ENCODE peak calls at places on chromosomes 12 and 14, in six cellular contexts. One of them, this sample, is unnamed.

GRCh38 chr12:77893918-77894317 is 63.2 kb downstream of the NAV3 start:
- DNase-seq in K562: no peak
- DNase-seq in CD8-positive, alpha-beta T cell: no peak
- DNase-seq in fibroblast of the aortic adventitia: peak; percentile 49
- DNase-seq in coronary artery: no peak
- DNase-seq in kidney epithelial cell: no peak
- DNase-seq in this sample: no peak

GRCh38 chr14:21347201-21347600 is 36.6 kb downstream of the SUPT16H start:
- DNase-seq in kidney epithelial cell: no peak
- DNase-seq in fibroblast of the aortic adventitia: peak; percentile 18
- DNase-seq in coronary artery: no peak
- DNase-seq in K562: no peak
- DNase-seq in CD8-positive, alpha-beta T cell: no peak
- DNase-seq in this sample: no peak

GRCh38 chr14:73824116-73824515 is 27.5 kb upstream of the PTGR2 start:
- DNase-seq in fibroblast of the aortic adventitia: no peak
- DNase-seq in CD8-positive, alpha-beta T cell: no peak
- DNase-seq in kidney epithelial cell: no peak
- DNase-seq in K562: no peak
- DNase-seq in coronary artery: no peak
- DNase-seq in this sample: no peak

GRCh38 chr12:48788852-48789775 is at the start of gene ADCY6:
- DNase-seq in fibroblast of the aortic adventitia: peak; percentile 60
- DNase-seq in coronary artery: peak; percentile 88
- DNase-seq in K562: peak; percentile 56
- DNase-seq in CD8-positive, alpha-beta T cell: no peak
- DNase-seq in kidney epithelial cell: no peak
- DNase-seq in this sample: peak; percentile 18

GRCh38 chr14:37447883-37448391 is 147.1 kb downstream of the FOXA1 start:
- DNase-seq in CD8-positive, alpha-beta T cell: no peak
- DNase-seq in K562: no peak
- DNase-seq in kidney epithelial cell: no peak
- DNase-seq in fibroblast of the aortic adventitia: no peak
- DNase-seq in coronary artery: no peak
- DNase-seq in this sample: no peak

GRCh38 chr12:56778756-56779155 is 15.6 kb downstream of the HSD17B6 start:
- DNase-seq in kidney epithelial cell: no peak
- DNase-seq in CD8-positive, alpha-beta T cell: no peak
- DNase-seq in fibroblast of the aortic adventitia: no peak
- DNase-seq in K562: no peak
- DNase-seq in coronary artery: no peak
- DNase-seq in this sample: no peak

GRCh38 chr12:67415473-67415872 is 146.3 kb downstream of the CAND1 start:
- DNase-seq in CD8-positive, alpha-beta T cell: no peak
- DNase-seq in K562: no peak
- DNase-seq in kidney epithelial cell: no peak
- DNase-seq in fibroblast of the aortic adventitia: peak; percentile 71
- DNase-seq in coronary artery: no peak
- DNase-seq in this sample: no peak

GRCh38 chr12:76942276-76942675 is 63.5 kb upstream of the CSRP2 start:
- DNase-seq in kidney epithelial cell: peak; percentile 28
- DNase-seq in coronary artery: no peak
- DNase-seq in K562: no peak
- DNase-seq in CD8-positive, alpha-beta T cell: no peak
- DNase-seq in fibroblast of the aortic adventitia: peak; percentile 22
- DNase-seq in this sample: no peak

GRCh38 chr12:93788853-93789252 is 111.7 kb downstream of the CRADD start:
- DNase-seq in fibroblast of the aortic adventitia: no peak
- DNase-seq in CD8-positive, alpha-beta T cell: no peak
- DNase-seq in coronary artery: no peak
- DNase-seq in kidney epithelial cell: no peak
- DNase-seq in K562: no peak
- DNase-seq in this sample: no peak

GRCh38 chr12:131787143-131787660 is 41.0 kb upstream of the MMP17 start:
- DNase-seq in coronary artery: no peak
- DNase-seq in kidney epithelial cell: no peak
- DNase-seq in fibroblast of the aortic adventitia: no peak
- DNase-seq in K562: no peak
- DNase-seq in CD8-positive, alpha-beta T cell: no peak
- DNase-seq in this sample: no peak

GRCh38 chr12:130179621-130180020 is 17.4 kb downstream of the FZD10 start:
- DNase-seq in K562: no peak
- DNase-seq in kidney epithelial cell: no peak
- DNase-seq in fibroblast of the aortic adventitia: no peak
- DNase-seq in coronary artery: no peak
- DNase-seq in CD8-positive, alpha-beta T cell: no peak
- DNase-seq in this sample: no peak

GRCh38 chr14:103836976-103837725 is 10.2 kb downstream of the PPP1R13B start:
- DNase-seq in kidney epithelial cell: no peak
- DNase-seq in fibroblast of the aortic adventitia: no peak
- DNase-seq in K562: no peak
- DNase-seq in coronary artery: no peak
- DNase-seq in CD8-positive, alpha-beta T cell: no peak
- DNase-seq in this sample: no peak

GRCh38 chr12:4117386-4118016 is 156.1 kb upstream of the CCND2 start:
- DNase-seq in kidney epithelial cell: no peak
- DNase-seq in fibroblast of the aortic adventitia: no peak
- DNase-seq in coronary artery: peak; percentile 35
- DNase-seq in CD8-positive, alpha-beta T cell: no peak
- DNase-seq in K562: no peak
- DNase-seq in this sample: no peak

GRCh38 chr14:91135039-91135438 is 21.2 kb downstream of the DGLUCY start:
- DNase-seq in K562: no peak
- DNase-seq in fibroblast of the aortic adventitia: no peak
- DNase-seq in coronary artery: no peak
- DNase-seq in CD8-positive, alpha-beta T cell: no peak
- DNase-seq in kidney epithelial cell: no peak
- DNase-seq in this sample: no peak

GRCh38 chr14:77327111-77327510 is 6.3 kb downstream of the GSTZ1 start:
- DNase-seq in CD8-positive, alpha-beta T cell: no peak
- DNase-seq in fibroblast of the aortic adventitia: no peak
- DNase-seq in coronary artery: no peak
- DNase-seq in kidney epithelial cell: no peak
- DNase-seq in K562: no peak
- DNase-seq in this sample: no peak

GRCh38 chr12:52585951-52586350 is 12.3 kb upstream of the KRT74 start:
- DNase-seq in fibroblast of the aortic adventitia: no peak
- DNase-seq in kidney epithelial cell: no peak
- DNase-seq in CD8-positive, alpha-beta T cell: peak; percentile 72
- DNase-seq in coronary artery: peak; percentile 47
- DNase-seq in K562: no peak
- DNase-seq in this sample: no peak

GRCh38 chr12:121926874-121927706 is 8.7 kb downstream of the CFAP251 start:
- DNase-seq in coronary artery: no peak
- DNase-seq in CD8-positive, alpha-beta T cell: no peak
- DNase-seq in fibroblast of the aortic adventitia: no peak
- DNase-seq in K562: no peak
- DNase-seq in kidney epithelial cell: no peak
- DNase-seq in this sample: no peak
- H3K4me3 ChIP-seq in coronary artery: no peak overlapping the region
- H3K4me3 ChIP-seq in CD8-positive, alpha-beta T cell: no peak overlapping the region
- H3K4me3 ChIP-seq in fibroblast of the aortic adventitia: no peak overlapping the region
- H3K4me3 ChIP-seq in K562: no peak overlapping the region
- H3K4me3 ChIP-seq in kidney epithelial cell: no peak overlapping the region
- H3K4me3 ChIP-seq in this sample: no peak overlapping the region

GRCh38 chr12:96989916-96990315 is 82.9 kb downstream of the NEDD1 start:
- DNase-seq in K562: peak; percentile 30
- DNase-seq in coronary artery: no peak
- DNase-seq in CD8-positive, alpha-beta T cell: no peak
- DNase-seq in kidney epithelial cell: no peak
- DNase-seq in fibroblast of the aortic adventitia: no peak
- DNase-seq in this sample: no peak
- TF ChIP-seq CTCF in K562: peak; percentile 57
- TF ChIP-seq CTCF in coronary artery: no peak
- TF ChIP-seq CTCF in CD8-positive, alpha-beta T cell: no peak
- TF ChIP-seq CTCF in kidney epithelial cell: peak; percentile 34
- TF ChIP-seq CTCF in fibroblast of the aortic adventitia: no peak
- TF ChIP-seq CTCF in this sample: peak; percentile 56

GRCh38 chr14:54686871-54687749 is 120.2 kb downstream of the SAMD4A start:
- DNase-seq in CD8-positive, alpha-beta T cell: no peak
- DNase-seq in fibroblast of the aortic adventitia: peak; percentile 33
- DNase-seq in K562: no peak
- DNase-seq in kidney epithelial cell: no peak
- DNase-seq in coronary artery: no peak
- DNase-seq in this sample: no peak
- H3K4me3 ChIP-seq in CD8-positive, alpha-beta T cell: no peak overlapping the region
- H3K4me3 ChIP-seq in fibroblast of the aortic adventitia: no peak overlapping the region
- H3K4me3 ChIP-seq in K562: no peak overlapping the region
- H3K4me3 ChIP-seq in kidney epithelial cell: no peak overlapping the region
- H3K4me3 ChIP-seq in coronary artery: peak overlapping the region; percentile 34
- H3K4me3 ChIP-seq in this sample: no peak overlapping the region

GRCh38 chr12:66066071-66066928 is 64.2 kb downstream of the LLPH start:
- DNase-seq in fibroblast of the aortic adventitia: peak; percentile 72
- DNase-seq in K562: no peak
- DNase-seq in CD8-positive, alpha-beta T cell: no peak
- DNase-seq in coronary artery: no peak
- DNase-seq in kidney epithelial cell: peak; percentile 56
- DNase-seq in this sample: peak; percentile 48
- TF ChIP-seq CTCF in fibroblast of the aortic adventitia: peak; percentile 12
- TF ChIP-seq CTCF in K562: no peak
- TF ChIP-seq CTCF in CD8-positive, alpha-beta T cell: no peak
- TF ChIP-seq CTCF in coronary artery: no peak
- TF ChIP-seq CTCF in kidney epithelial cell: no peak
- TF ChIP-seq CTCF in this sample: peak; percentile 34

GRCh38 chr12:108815875-108816594 is 41.3 kb downstream of the SSH1 start:
- DNase-seq in coronary artery: no peak
- DNase-seq in CD8-positive, alpha-beta T cell: no peak
- DNase-seq in fibroblast of the aortic adventitia: peak; percentile 85
- DNase-seq in K562: no peak
- DNase-seq in kidney epithelial cell: no peak
- DNase-seq in this sample: no peak
- H3K4me3 ChIP-seq in coronary artery: no peak overlapping the region
- H3K4me3 ChIP-seq in CD8-positive, alpha-beta T cell: no peak overlapping the region
- H3K4me3 ChIP-seq in fibroblast of the aortic adventitia: no peak overlapping the region
- H3K4me3 ChIP-seq in K562: no peak overlapping the region
- H3K4me3 ChIP-seq in kidney epithelial cell: no peak overlapping the region
- H3K4me3 ChIP-seq in this sample: no peak overlapping the region

DNA sequence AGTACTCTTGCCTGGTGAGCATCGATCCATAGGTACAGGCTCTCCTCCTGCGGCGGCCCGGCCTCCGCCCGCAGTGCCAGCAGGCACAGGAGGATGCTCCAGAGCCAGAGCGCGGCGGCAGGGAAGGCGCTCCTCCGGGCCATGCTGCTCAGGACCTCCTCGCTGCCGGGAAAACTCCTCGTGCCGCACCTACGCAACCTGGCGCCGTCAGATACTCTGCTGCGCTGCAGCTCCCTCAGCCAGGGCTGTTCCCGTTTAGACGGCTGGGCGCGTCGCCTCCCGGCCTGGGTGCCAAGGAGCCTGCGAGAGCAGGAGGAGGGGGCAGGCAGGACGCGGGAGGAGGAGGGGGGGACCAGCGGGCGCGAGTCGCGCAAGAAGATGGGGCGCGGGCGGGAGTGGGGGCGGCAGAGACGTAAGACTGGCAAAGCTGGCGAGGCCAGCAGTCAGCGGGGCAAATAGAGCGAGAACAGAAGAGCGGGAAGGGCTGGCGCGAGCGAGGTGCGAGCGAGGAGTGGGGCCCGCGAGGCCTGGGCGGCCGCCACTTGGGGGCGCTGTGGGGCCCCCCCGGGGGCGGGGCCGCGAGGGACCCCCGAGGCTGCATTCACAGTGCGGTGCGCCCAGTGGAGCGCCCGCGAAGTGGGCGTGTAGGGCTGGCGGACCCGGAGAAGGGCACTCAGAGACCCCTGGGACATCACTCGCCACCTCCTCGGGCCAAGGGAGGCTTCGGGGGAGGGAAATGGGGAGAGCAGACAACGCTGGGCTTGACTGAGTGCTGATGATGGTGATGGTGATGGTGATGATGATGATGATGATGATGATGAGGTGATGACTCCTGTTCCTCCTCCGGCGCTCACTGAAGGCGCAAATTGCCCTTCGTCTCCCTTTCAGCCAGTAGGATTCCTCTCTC is at the start of gene WIF1:
- DNase-seq in coronary artery: no peak
- DNase-seq in CD8-positive, alpha-beta T cell: no peak
- DNase-seq in fibroblast of the aortic adventitia: no peak
- DNase-seq in kidney epithelial cell: no peak
- DNase-seq in K562: no peak
- DNase-seq in this sample: no peak
- TF ChIP-seq CTCF in coronary artery: no peak
- TF ChIP-seq CTCF in CD8-positive, alpha-beta T cell: peak; percentile 27
- TF ChIP-seq CTCF in fibroblast of the aortic adventitia: no peak
- TF ChIP-seq CTCF in kidney epithelial cell: peak; percentile 4
- TF ChIP-seq CTCF in K562: peak; percentile 11
- TF ChIP-seq CTCF in this sample: peak; percentile 45

GRCh38 chr12:59388176-59388575 is 207.7 kb upstream of the SLC16A7 start:
- DNase-seq in K562: no peak
- DNase-seq in CD8-positive, alpha-beta T cell: no peak
- DNase-seq in coronary artery: no peak
- DNase-seq in kidney epithelial cell: no peak
- DNase-seq in fibroblast of the aortic adventitia: no peak
- DNase-seq in this sample: peak; percentile 29
- H3K4me3 ChIP-seq in K562: no peak overlapping the region
- H3K4me3 ChIP-seq in CD8-positive, alpha-beta T cell: no peak overlapping the region
- H3K4me3 ChIP-seq in coronary artery: no peak overlapping the region
- H3K4me3 ChIP-seq in kidney epithelial cell: no peak overlapping the region
- H3K4me3 ChIP-seq in fibroblast of the aortic adventitia: no peak overlapping the region
- H3K4me3 ChIP-seq in this sample: no peak overlapping the region

GRCh38 chr12:30440826-30441602 is 254.7 kb downstream of the IPO8 start:
- DNase-seq in K562: peak; percentile 16
- DNase-seq in kidney epithelial cell: no peak
- DNase-seq in CD8-positive, alpha-beta T cell: no peak
- DNase-seq in coronary artery: no peak
- DNase-seq in fibroblast of the aortic adventitia: peak; percentile 40
- DNase-seq in this sample: no peak
- TF ChIP-seq CTCF in K562: peak; percentile 44
- TF ChIP-seq CTCF in kidney epithelial cell: peak; percentile 52
- TF ChIP-seq CTCF in CD8-positive, alpha-beta T cell: no peak
- TF ChIP-seq CTCF in coronary artery: no peak
- TF ChIP-seq CTCF in fibroblast of the aortic adventitia: peak; percentile 76
- TF ChIP-seq CTCF in this sample: peak; percentile 86

This sample was measured in retinal pigment epithelial cell.